ENCODE peak calls at places on chromosome 22, in six cellular contexts. Y is OCI-LY7, X is heart left ventricle, T is GM12865, B is dorsolateral prefrontal cortex, M is cardiac fibroblast. R is an unnamed sample.

GRCh38 chr22:36398602-36399472 is 11.1 kb upstream of the MYH9 start:
- DNase-seq in Y (no peak), X (no peak), T (no peak), B (no peak), M (peak; percentile 92), R (peak; percentile 75)

GRCh38 chr22:19508024-19508776 is 16.0 kb downstream of the CLDN5 start:
- DNase-seq in Y (no peak), X (no peak), T (no peak), B (no peak), M (no peak), R (no peak)

GRCh38 chr22:41762980-41763779 is 37.3 kb upstream of the CCDC134 start:
- DNase-seq in Y (peak; percentile 72), X (no peak), T (peak; percentile 84), B (no peak), M (peak; percentile 21), R (no peak)

GRCh38 chr22:44538071-44538470 is 40.0 kb upstream of the RTL6 start:
- DNase-seq in Y (no peak), X (no peak), T (no peak), B (no peak), M (peak; percentile 43), R (no peak)

GRCh38 chr22:37419916-37420655 is 7.2 kb downstream of the ELFN2 start:
- DNase-seq in Y (no peak), X (no peak), T (peak; percentile 10), B (no peak), M (no peak), R (no peak)

GRCh38 chr22:31753005-31753633 is 700 bp upstream of the DEPDC5 start:
- DNase-seq in Y (peak; percentile 67), X (peak; percentile 50), T (peak; percentile 58), B (peak; percentile 40), M (no peak), R (peak; percentile 6)

GRCh38 chr22:31818481-31819392 is 64.9 kb downstream of the DEPDC5 start:
- DNase-seq in Y (no peak), X (no peak), T (no peak), B (no peak), M (peak; percentile 5), R (peak; percentile 52)

GRCh38 chr22:43777204-43777671 is 34.9 kb downstream of the EFCAB6 start:
- DNase-seq in Y (no peak), X (no peak), T (no peak), B (peak; percentile 36), M (peak; percentile 60), R (peak; percentile 21)

GRCh38 chr22:42613869-42614268 is 814 bp downstream of the POLDIP3 start:
- DNase-seq in Y (no peak), X (no peak), T (peak; percentile 63), B (no peak), M (peak; percentile 50), R (no peak)

GRCh38 chr22:20316217-20316843 is 3.5 kb downstream of the DGCR6L start:
- DNase-seq in Y (no peak), X (no peak), T (no peak), B (peak; percentile 14), M (no peak), R (no peak)

GRCh38 chr22:27223317-27224177 is 566.2 kb downstream of the MIAT start:
- DNase-seq in Y (no peak), X (no peak), T (no peak), B (no peak), M (peak; percentile 96), R (peak; percentile 90)

GRCh38 chr22:32918741-32919140 is 117.2 kb downstream of the TIMP3 start:
- DNase-seq in Y (no peak), X (no peak), T (no peak), B (no peak), M (no peak), R (no peak)

GRCh38 chr22:37484115-37485005 is 1.8 kb downstream of the MFNG start:
- DNase-seq in Y (peak; percentile 93), X (peak; percentile 83), T (peak; percentile 94), B (peak; percentile 47), M (no peak), R (no peak)

GRCh38 chr22:30290679-30291333 is 1.5 kb upstream of the CASTOR1 start:
- DNase-seq in Y (peak; percentile 58), X (peak; percentile 95), T (peak; percentile 60), B (peak; percentile 78), M (peak; percentile 90), R (peak; percentile 70)

GRCh38 chr22:20282901-20283673 is 15.0 kb upstream of the RTN4R start:
- DNase-seq in Y (no peak), X (no peak), T (no peak), B (no peak), M (no peak), R (no peak)

GRCh38 chr22:35559354-35560005 is 18.8 kb downstream of the RASD2 start:
- DNase-seq in Y (no peak), X (no peak), T (no peak), B (no peak), M (peak; percentile 17), R (no peak)

GRCh38 chr22:38700271-38700788 is 413 bp downstream of the JOSD1 start:
- DNase-seq in Y (no peak), X (peak; percentile 83), T (no peak), B (peak; percentile 50), M (peak; percentile 54), R (peak; percentile 33)

GRCh38 chr22:24412274-24412673 is 15.1 kb upstream of the ADORA2A start:
- DNase-seq in Y (no peak), X (no peak), T (no peak), B (peak; percentile 17), M (no peak), R (no peak)

GRCh38 chr22:38017272-38017920 is 33.0 kb upstream of the SOX10 start:
- DNase-seq in Y (no peak), X (peak; percentile 87), T (no peak), B (peak; percentile 81), M (peak; percentile 66), R (peak; percentile 24)

GRCh38 chr22:19896665-19897355 is 42.1 kb upstream of the GNB1L start:
- DNase-seq in Y (peak; percentile 87), X (no peak), T (no peak), B (peak; percentile 55), M (no peak), R (no peak)

GRCh38 chr22:48835857-48836672 is 991.6 kb downstream of the BRD1 start:
- DNase-seq in Y (no peak), X (no peak), T (no peak), B (peak; percentile 31), M (no peak), R (no peak)

GRCh38 chr22:23787600-23787896 is 782 bp downstream of the SMARCB1 start:
- DNase-seq in Y (no peak), X (no peak), T (no peak), B (no peak), M (no peak), R (no peak)

GRCh38 chr22:38657248-38657909 is 941 bp downstream of the CBY1 start:
- DNase-seq in Y (peak; percentile 20), X (no peak), T (peak; percentile 69), B (no peak), M (peak; percentile 10), R (peak; percentile 12)

GRCh38 chr22:42622061-42622710 is 7.5 kb upstream of the POLDIP3 start:
- DNase-seq in Y (no peak), X (no peak), T (no peak), B (no peak), M (no peak), R (no peak)

GRCh38 chr22:23183107-23183698 is 2.9 kb downstream of the BCR start:
- DNase-seq in Y (peak; percentile 43), X (peak; percentile 57), T (no peak), B (peak; percentile 85), M (peak; percentile 51), R (peak; percentile 76)

GRCh38 chr22:43277091-43277490 is 66.1 kb downstream of the SCUBE1 start:
- DNase-seq in Y (no peak), X (no peak), T (no peak), B (no peak), M (no peak), R (no peak)

GRCh38 chr22:24060375-24060788 is 49.3 kb downstream of the CABIN1 start:
- DNase-seq in Y (no peak), X (no peak), T (no peak), B (no peak), M (peak; percentile 96), R (peak; percentile 93)

GRCh38 chr22:48750826-48751440 is 1076.7 kb downstream of the BRD1 start:
- DNase-seq in Y (no peak), X (no peak), T (no peak), B (peak; percentile 32), M (no peak), R (no peak)

GRCh38 chr22:45268167-45268957 is 16.4 kb upstream of the UPK3A start:
- DNase-seq in Y (no peak), X (no peak), T (no peak), B (no peak), M (no peak), R (no peak)

GRCh38 chr22:50483106-50483505 is 1.8 kb downstream of the ADM2 start:
- DNase-seq in Y (no peak), X (no peak), T (no peak), B (no peak), M (no peak), R (no peak)

GRCh38 chr22:50481440-50482106 is at the start of gene ADM2:
- DNase-seq in Y (peak; percentile 55), X (no peak), T (no peak), B (no peak), M (no peak), R (no peak)

GRCh38 chr22:50479686-50480085 is 1.7 kb upstream of the ADM2 start:
- DNase-seq in Y (no peak), X (no peak), T (no peak), B (no peak), M (no peak), R (no peak)

GRCh38 chr22:50482107-50483074 is 1.0 kb downstream of the ADM2 start:
- DNase-seq in Y (no peak), X (no peak), T (no peak), B (no peak), M (no peak), R (no peak)

DNA sequence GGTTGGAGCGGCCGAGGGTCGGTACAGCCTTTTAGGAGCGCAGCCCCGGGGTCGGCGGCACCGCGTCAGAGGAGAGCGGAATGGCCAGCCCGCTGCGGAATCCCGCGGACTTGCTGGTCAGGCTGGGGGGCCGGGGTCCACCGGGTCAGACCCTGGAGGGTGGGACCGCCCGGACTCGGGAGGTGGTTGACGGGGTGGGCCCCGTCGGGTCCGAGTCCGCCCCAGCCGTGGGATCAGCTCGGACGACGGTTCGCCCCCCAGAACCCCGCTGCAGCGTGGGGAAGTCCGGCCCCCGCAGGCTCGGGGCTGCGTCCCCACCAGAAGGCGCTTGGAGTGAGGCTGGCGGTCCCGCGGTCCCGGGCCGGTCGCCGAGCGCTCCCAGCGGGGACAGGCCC is 301 bp upstream of the ADM2 start:
- DNase-seq in Y (no peak), X (no peak), T (no peak), B (no peak), M (no peak), R (no peak)
- H3K4me3 ChIP-seq in Y (peak overlapping the region; percentile 68), X (peak overlapping the region; percentile 45), T (peak overlapping the region; percentile 26), B (peak overlapping the region; percentile 46), M (peak overlapping the region; percentile 67), R (peak overlapping the region; percentile 60)

GRCh38 chr22:40416636-40417035 is 46.2 kb downstream of the SGSM3 start:
- DNase-seq in Y (no peak), X (no peak), T (no peak), B (no peak), M (no peak), R (no peak)
- TF ChIP-seq CTCF in Y (no peak), X (no peak), T (no peak), B (no peak), M (no peak), R (no peak)

GRCh38 chr22:46830001-46830715 is 67.7 kb downstream of the TBC1D22A start:
- DNase-seq in Y (no peak), X (peak; percentile 70), T (no peak), B (no peak), M (peak; percentile 49), R (peak; percentile 87)
- H3K4me3 ChIP-seq in Y (no peak overlapping the region), X (no peak overlapping the region), T (no peak overlapping the region), B (no peak overlapping the region), M (no peak overlapping the region), R (no peak overlapping the region)

GRCh38 chr22:21867528-21868266 is at the start of gene MAPK1:
- DNase-seq in Y (peak; percentile 93), X (peak; percentile 95), T (peak; percentile 97), B (peak; percentile 95), M (peak; percentile 85), R (peak; percentile 92)
- TF ChIP-seq CTCF in Y (peak; percentile 65), X (no peak), T (peak; percentile 23), B (peak; percentile 52), M (no peak), R (peak; percentile 29)

R was measured in astrocyte of the spinal cord.